ENCODE peak calls at places on chromosomes 5 and 9, in five cellular contexts. X is HFFc6; O is activated naive CD8-positive, alpha-beta T cell treated with anti-CD3 and anti-CD28 coated beads, Interleukin-2, amount 50 U/mL, for 16 hours; W is CD8-positive, alpha-beta memory T cell; N is SJSA1. E is an unnamed sample.

GRCh38 chr5:37777472-37778135 is 62.2 kb downstream of the GDNF start:
- DNase-seq in X (peak; percentile 16), O (no peak), W (no peak), N (peak; percentile 29), E (peak; percentile 76)

GRCh38 chr5:31913796-31914188 is 260.3 kb downstream of the GOLPH3 start:
- DNase-seq in X (no peak), O (no peak), W (no peak), N (no peak), E (no peak)

GRCh38 chr5:77971965-77972544 is 195.9 kb upstream of the TBCA start:
- DNase-seq in X (no peak), O (no peak), W (no peak), N (no peak), E (no peak)

GRCh38 chr9:74645007-74645639 is 148.0 kb downstream of the RORB start:
- DNase-seq in X (peak; percentile 3), O (no peak), W (no peak), N (peak; percentile 8), E (peak; percentile 2)

GRCh38 chr9:69465473-69465872 is 140.5 kb downstream of the ENTREP1 start:
- DNase-seq in X (no peak), O (no peak), W (no peak), N (no peak), E (no peak)

GRCh38 chr5:149267241-149267973 is 4.3 kb upstream of the AFAP1L1 start:
- DNase-seq in X (no peak), O (no peak), W (no peak), N (no peak), E (no peak)

GRCh38 chr5:95817430-95817829 is 5.1 kb downstream of the GLRX start:
- DNase-seq in X (peak; percentile 80), O (no peak), W (peak; percentile 67), N (peak; percentile 35), E (peak; percentile 95)

GRCh38 chr9:87656485-87656884 is 69.4 kb upstream of the CTSL start:
- DNase-seq in X (no peak), O (no peak), W (no peak), N (peak; percentile 39), E (peak; percentile 31)

GRCh38 chr9:61665829-61666228 is 476.0 kb downstream of the SPATA31A7 start:
- DNase-seq in X (no peak), O (no peak), W (no peak), N (no peak), E (no peak)

GRCh38 chr9:106921341-106921899 is 58.5 kb downstream of the ZNF462 start:
- DNase-seq in X (peak; percentile 11), O (no peak), W (no peak), N (peak; percentile 60), E (peak; percentile 11)

GRCh38 chr5:84524491-84524890 is 139.8 kb upstream of the EDIL3 start:
- DNase-seq in X (no peak), O (no peak), W (no peak), N (no peak), E (no peak)

GRCh38 chr9:131528186-131528585 is 2.9 kb downstream of the UCK1 start:
- DNase-seq in X (no peak), O (no peak), W (no peak), N (no peak), E (no peak)

GRCh38 chr9:108710424-108710823 is 145.4 kb downstream of the ACTL7B start:
- DNase-seq in X (no peak), O (no peak), W (no peak), N (no peak), E (no peak)

GRCh38 chr9:133703571-133704399 is 34.4 kb downstream of the SARDH start:
- DNase-seq in X (no peak), O (no peak), W (peak; percentile 43), N (no peak), E (no peak)

GRCh38 chr5:94021246-94021645 is 279.8 kb upstream of the POU5F2 start:
- DNase-seq in X (peak; percentile 37), O (no peak), W (no peak), N (peak; percentile 5), E (peak; percentile 60)

GRCh38 chr9:94054731-94055130 is 29.5 kb upstream of the PTPDC1 start:
- DNase-seq in X (no peak), O (no peak), W (no peak), N (no peak), E (no peak)

GRCh38 chr9:2307480-2307879 is 292.3 kb downstream of the SMARCA2 start:
- DNase-seq in X (peak; percentile 70), O (no peak), W (no peak), N (no peak), E (peak; percentile 78)

GRCh38 chr9:112881366-112881765 is 9.3 kb downstream of the SLC46A2 start:
- DNase-seq in X (peak; percentile 61), O (no peak), W (no peak), N (no peak), E (peak; percentile 93)

GRCh38 chr9:93390953-93391515 is 60.5 kb upstream of the FAM120A start:
- DNase-seq in X (no peak), O (no peak), W (no peak), N (no peak), E (no peak)

GRCh38 chr9:108727580-108728056 is 128.2 kb downstream of the ACTL7B start:
- DNase-seq in X (no peak), O (no peak), W (no peak), N (no peak), E (no peak)

GRCh38 chr9:128254855-128255759 is 20.7 kb downstream of the GOLGA2 start:
- DNase-seq in X (peak; percentile 30), O (no peak), W (peak; percentile 70), N (peak; percentile 50), E (peak; percentile 56)

GRCh38 chr5:142007237-142007544 is 5.6 kb downstream of the GNPDA1 start:
- DNase-seq in X (no peak), O (no peak), W (no peak), N (no peak), E (no peak)

GRCh38 chr5:174720612-174721521 is 3.5 kb upstream of the MSX2 start:
- DNase-seq in X (no peak), O (no peak), W (no peak), N (no peak), E (no peak)

GRCh38 chr5:77418601-77419591 is 73.2 kb downstream of the WDR41 start:
- DNase-seq in X (no peak), O (no peak), W (no peak), N (no peak), E (peak; percentile 30)

GRCh38 chr5:1745806-1746370 is 53.7 kb downstream of the MRPL36 start:
- DNase-seq in X (no peak), O (no peak), W (no peak), N (no peak), E (no peak)

GRCh38 chr5:175115831-175116230 is 328.2 kb downstream of the DRD1 start:
- DNase-seq in X (no peak), O (no peak), W (no peak), N (no peak), E (no peak)

GRCh38 chr9:83544002-83544698 is 5.9 kb upstream of the FRMD3 start:
- DNase-seq in X (peak; percentile 95), O (no peak), W (no peak), N (peak; percentile 60), E (peak; percentile 71)

GRCh38 chr5:107557051-107557658 is 113.6 kb downstream of the EFNA5 start:
- DNase-seq in X (peak; percentile 60), O (no peak), W (no peak), N (peak; percentile 92), E (peak; percentile 93)

GRCh38 chr5:179823937-179824744 is 3.4 kb downstream of the SQSTM1 start:
- DNase-seq in X (no peak), O (no peak), W (no peak), N (no peak), E (no peak)

E was measured in EL.